ENCODE peak calls at places on chromosome 15, in four cellular contexts. X is GM12891, H is GM12878, F is K562. J is an unnamed sample.

GRCh38 chr15:87752250-87752951 is 504.1 kb downstream of the NTRK3 start:
- DNase-seq in X (no peak), H (no peak), F (no peak), J (no peak)

GRCh38 chr15:77402740-77403379 is 17.0 kb downstream of the PEAK1 start:
- DNase-seq in X (no peak), F (no peak), H (no peak), J (no peak)

GRCh38 chr15:53072077-53072476 is 281.9 kb upstream of the ONECUT1 start:
- DNase-seq in X (no peak), F (peak), H (no peak), J (peak)

GRCh38 chr15:41501961-41502786 is 8.5 kb downstream of the ITPKA start:
- DNase-seq in F (no peak), X (peak), H (no peak), J (peak)

GRCh38 chr15:95604634-95605036 is 725.9 kb upstream of the NR2F2 start:
- DNase-seq in X (no peak), H (no peak), F (no peak), J (no peak)

GRCh38 chr15:58065445-58066041 is at the start of gene ALDH1A2:
- DNase-seq in X (no peak), H (no peak), F (peak), J (no peak)

GRCh38 chr15:58521293-58521991 is 89.7 kb downstream of the LIPC start:
- DNase-seq in X (no peak), H (no peak), F (peak), J (peak)

GRCh38 chr15:27850050-27850449 is 249.1 kb downstream of the OCA2 start:
- DNase-seq in X (no peak), F (no peak), H (no peak), J (no peak)

GRCh38 chr15:62896380-62896866 is 146.1 kb upstream of the TPM1 start:
- DNase-seq in H (no peak), X (no peak), F (no peak), J (no peak)

GRCh38 chr15:80072285-80072684 is 12.8 kb downstream of the ZFAND6 start:
- DNase-seq in X (no peak), H (peak), F (peak), J (peak)
- TF ChIP-seq POLR2AphosphoS5 in X (no peak), H (no peak), F (no peak), J (no peak)

GRCh38 chr15:49741721-49742120 is 120.9 kb downstream of the DTWD1 start:
- DNase-seq in F (peak), H (no peak), X (no peak), J (no peak)
- TF ChIP-seq SPI1 in F (no peak), H (no peak), X (no peak), J (no peak)

GRCh38 chr15:66703540-66703941 is 1.5 kb downstream of the SMAD6 start:
- DNase-seq in X (peak), H (no peak), F (no peak), J (peak)
- TF ChIP-seq POLR2AphosphoS5 in X (no peak), H (no peak), F (no peak), J (no peak)

GRCh38 chr15:71294251-71294635 is 179.0 kb downstream of the THSD4 start:
- DNase-seq in H (no peak), F (no peak), X (no peak), J (no peak)
- TF ChIP-seq SPI1 in H (no peak), F (no peak), X (no peak), J (no peak)

GRCh38 chr15:90230071-90230494 is 3.7 kb downstream of the CIB1 start:
- DNase-seq in F (no peak), H (no peak), X (no peak), J (no peak)
- TF ChIP-seq POLR2AphosphoS5 in F (no peak), H (no peak), X (no peak), J (no peak)

DNA sequence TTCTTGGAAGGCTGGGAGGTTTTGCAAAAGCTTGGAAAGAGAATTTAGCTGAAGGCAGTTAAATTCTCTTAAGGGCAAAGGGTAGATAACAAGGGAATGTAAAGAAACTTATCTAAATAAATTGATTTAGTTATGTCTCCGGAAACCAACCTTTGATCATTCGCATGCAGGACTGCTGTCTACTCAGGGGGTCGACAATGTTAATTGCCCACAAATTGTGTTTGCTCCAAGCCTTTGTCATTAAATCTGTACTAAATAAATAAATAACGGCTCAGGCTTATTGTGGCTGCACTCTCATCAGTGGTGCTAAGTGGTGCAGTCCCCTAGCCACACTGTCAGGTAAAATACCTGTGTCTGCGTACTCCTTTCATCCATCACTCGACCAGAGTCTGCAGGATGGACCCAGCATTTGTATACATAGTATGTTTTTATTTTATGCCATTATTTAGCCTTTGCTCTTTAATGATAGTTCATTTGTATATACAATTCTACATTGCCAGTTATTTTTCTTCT is 497.4 kb upstream of the RASGRP1 start:
- DNase-seq in X (no peak), H (no peak), F (no peak), J (no peak)
- TF ChIP-seq SPI1 in X (no peak), H (no peak), F (no peak), J (no peak)

GRCh38 chr15:46137443-46137842 is 502.6 kb downstream of the SQOR start:
- DNase-seq in H (no peak), F (no peak), X (no peak), J (no peak)
- TF ChIP-seq POLR2AphosphoS5 in H (no peak), F (no peak), X (no peak), J (no peak)

GRCh38 chr15:46091860-46092450 is 457.1 kb downstream of the SQOR start:
- DNase-seq in X (no peak), F (peak), H (no peak), J (peak)
- TF ChIP-seq SPI1 in X (no peak), F (no peak), H (no peak), J (no peak)

GRCh38 chr15:31489801-31490646 is 163.4 kb downstream of the KLF13 start:
- DNase-seq in X (peak), H (no peak), F (peak), J (peak)
- TF ChIP-seq POLR2AphosphoS5 in X (no peak), H (no peak), F (no peak), J (no peak)